ENCODE peak calls at places on chromosomes 3 and 15, in six cellular contexts. C, R, W, N, I and K are unnamed samples.

GRCh38 chr15:69568621-69569020 is 116.0 kb downstream of the RPLP1 start:
- DNase-seq in C (no peak), R (no peak), W (no peak), N (no peak), I (no peak), K (no peak)

GRCh38 chr3:146739203-146739671 is 134.1 kb upstream of the PLSCR5 start:
- DNase-seq in R (no peak), W (no peak), C (peak; percentile 37), I (no peak), N (no peak), K (no peak)

GRCh38 chr15:77027697-77028450 is 32.9 kb downstream of the PSTPIP1 start:
- DNase-seq in C (peak; percentile 68), I (peak; percentile 43), N (no peak), W (peak; percentile 22), R (peak; percentile 48), K (peak; percentile 16)

GRCh38 chr3:169658311-169658931 is 5.1 kb downstream of the MECOM start:
- DNase-seq in I (no peak), C (peak; percentile 58), W (no peak), N (no peak), R (no peak), K (no peak)

GRCh38 chr15:96296264-96296663 is 34.2 kb upstream of the NR2F2 start:
- DNase-seq in W (no peak), N (no peak), R (no peak), I (no peak), C (no peak), K (no peak)

GRCh38 chr3:89314454-89314853 is 207.0 kb downstream of the EPHA3 start:
- DNase-seq in R (no peak), N (peak; percentile 14), I (peak; percentile 84), C (no peak), W (no peak), K (no peak)

GRCh38 chr3:129567176-129567705 is 24.3 kb downstream of the H1-8 start:
- DNase-seq in W (peak; percentile 49), N (no peak), I (no peak), C (no peak), R (no peak), K (no peak)

GRCh38 chr15:73369073-73369694 is 426 bp upstream of the HCN4 start:
- DNase-seq in R (no peak), I (no peak), W (no peak), N (no peak), C (no peak), K (no peak)

GRCh38 chr15:70375586-70375985 is 277.9 kb upstream of the TLE3 start:
- DNase-seq in N (no peak), R (no peak), W (no peak), C (no peak), I (no peak), K (no peak)

GRCh38 chr3:197597335-197597734 is 41.6 kb upstream of the BDH1 start:
- DNase-seq in I (no peak), R (no peak), N (no peak), C (no peak), W (no peak), K (no peak)

GRCh38 chr3:82133070-82133606 is 371.7 kb upstream of the GBE1 start:
- DNase-seq in I (peak; percentile 64), N (peak; percentile 65), R (peak; percentile 52), C (peak; percentile 60), W (peak; percentile 28), K (peak; percentile 62)

GRCh38 chr3:30401971-30402370 is 204.4 kb upstream of the TGFBR2 start:
- DNase-seq in N (no peak), W (no peak), C (no peak), I (no peak), R (no peak), K (no peak)

GRCh38 chr3:141618511-141618910 is 119.6 kb upstream of the RNF7 start:
- DNase-seq in I (no peak), N (no peak), R (no peak), W (no peak), C (no peak), K (no peak)

GRCh38 chr15:39589193-39589814 is 8.4 kb downstream of the THBS1 start:
- DNase-seq in R (no peak), W (no peak), I (no peak), C (no peak), N (no peak), K (no peak)

GRCh38 chr3:175606650-175607318 is 747.6 kb downstream of the NAALADL2 start:
- DNase-seq in I (no peak), C (no peak), R (no peak), W (no peak), N (no peak), K (no peak)

GRCh38 chr15:50182233-50183013 is 427 bp downstream of the SLC27A2 start:
- DNase-seq in N (peak; percentile 61), I (peak; percentile 34), W (no peak), R (peak; percentile 61), C (no peak), K (no peak)

GRCh38 chr3:149781216-149781615 is 11.1 kb downstream of the ANKUB1 start:
- DNase-seq in W (no peak), I (no peak), N (no peak), R (no peak), C (no peak), K (no peak)

DNA sequence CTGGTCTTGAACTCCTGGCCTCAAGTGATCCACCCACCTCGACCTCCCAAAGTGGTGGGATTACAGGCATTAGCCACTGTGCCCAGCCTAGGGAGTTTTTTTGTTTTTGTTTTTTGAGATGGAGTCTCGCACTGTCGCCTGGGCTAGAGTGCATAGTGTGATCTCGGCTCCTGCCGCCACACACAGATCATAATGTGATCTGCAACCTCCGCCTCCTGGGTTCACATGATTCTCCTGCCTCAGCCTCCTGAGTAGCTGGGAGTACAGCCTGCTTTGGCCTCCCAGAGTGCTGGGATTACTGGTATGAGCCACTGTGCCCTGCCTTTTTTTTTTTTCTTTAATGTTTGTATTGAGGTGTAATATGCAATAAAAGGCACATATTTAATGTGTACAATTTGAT is 78.2 kb downstream of the SMAD3 start:
- DNase-seq in R (no peak), I (no peak), W (no peak), C (no peak), N (no peak), K (no peak)
- H3K4me1 ChIP-seq in R (peaks cover 84% of the 10 kb centered on the region), I (peaks cover 8% of the 10 kb centered on the region), W (peaks cover 44% of the 10 kb centered on the region), C (peaks cover 84% of the 10 kb centered on the region), N (peaks cover 100% of the 10 kb centered on the region), K (peaks cover 4% of the 10 kb centered on the region)

GRCh38 chr3:53194218-53195065 is 33.4 kb downstream of the PRKCD start:
- DNase-seq in N (no peak), C (peak; percentile 72), W (peak; percentile 51), I (peak; percentile 63), R (no peak), K (no peak)
- H3K4me1 ChIP-seq in N (peaks cover 15% of the 10 kb centered on the region), C (peaks cover 24% of the 10 kb centered on the region), W (peaks cover 12% of the 10 kb centered on the region), I (peaks cover 4% of the 10 kb centered on the region), R (peaks cover 27% of the 10 kb centered on the region), K (no peaks in the 10 kb centered on the region)

DNA sequence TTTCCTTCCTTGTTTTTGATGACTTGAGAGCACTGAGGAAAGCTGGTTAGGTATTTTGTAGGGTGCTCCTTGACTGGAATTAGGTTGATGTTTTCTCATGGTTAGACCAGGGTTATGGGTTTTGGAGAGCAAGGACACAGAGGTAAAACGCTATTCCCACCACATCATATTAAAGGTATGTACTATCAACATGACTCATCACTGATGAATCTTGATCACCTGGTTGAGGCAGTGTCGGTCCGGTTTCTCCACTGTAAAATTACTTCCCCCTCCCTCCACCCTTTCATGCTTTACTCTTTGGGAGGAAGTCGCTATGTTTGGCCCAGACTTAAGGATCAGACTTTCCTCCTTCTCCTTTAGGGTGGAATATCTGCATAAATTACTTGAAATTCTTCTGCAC is 201.6 kb downstream of the EDEM1 start:
- DNase-seq in I (peak; percentile 68), N (peak; percentile 20), C (no peak), W (no peak), R (no peak), K (no peak)
- H3K4me1 ChIP-seq in I (no peaks in the 10 kb centered on the region), N (peaks cover 7% of the 10 kb centered on the region), C (no peaks in the 10 kb centered on the region), W (no peaks in the 10 kb centered on the region), R (no peaks in the 10 kb centered on the region), K (no peaks in the 10 kb centered on the region)

DNA sequence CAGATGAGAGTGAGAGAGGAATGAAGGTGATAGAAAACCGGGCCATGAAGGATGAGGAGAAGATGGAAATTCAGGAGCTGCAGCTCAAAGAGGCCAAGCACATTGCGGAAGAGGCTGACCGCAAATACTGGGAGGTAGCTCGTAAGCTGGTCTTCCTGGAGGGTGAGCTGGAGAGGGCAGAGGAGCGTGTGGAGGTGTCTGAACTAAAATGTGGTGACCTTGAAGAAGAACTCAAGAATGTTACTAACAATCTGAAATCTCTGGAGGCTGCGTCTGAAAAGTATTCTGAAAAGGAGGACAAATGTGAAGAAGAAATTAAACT is 88.9 kb downstream of the EOMES start:
- DNase-seq in N (no peak), C (no peak), R (no peak), W (no peak), I (peak; percentile 5), K (no peak)
- H3K4me1 ChIP-seq in N (peaks cover 36% of the 10 kb centered on the region), C (peaks cover 4% of the 10 kb centered on the region), R (peaks cover 8% of the 10 kb centered on the region), W (no peaks in the 10 kb centered on the region), I (no peaks in the 10 kb centered on the region), K (no peaks in the 10 kb centered on the region)

DNA sequence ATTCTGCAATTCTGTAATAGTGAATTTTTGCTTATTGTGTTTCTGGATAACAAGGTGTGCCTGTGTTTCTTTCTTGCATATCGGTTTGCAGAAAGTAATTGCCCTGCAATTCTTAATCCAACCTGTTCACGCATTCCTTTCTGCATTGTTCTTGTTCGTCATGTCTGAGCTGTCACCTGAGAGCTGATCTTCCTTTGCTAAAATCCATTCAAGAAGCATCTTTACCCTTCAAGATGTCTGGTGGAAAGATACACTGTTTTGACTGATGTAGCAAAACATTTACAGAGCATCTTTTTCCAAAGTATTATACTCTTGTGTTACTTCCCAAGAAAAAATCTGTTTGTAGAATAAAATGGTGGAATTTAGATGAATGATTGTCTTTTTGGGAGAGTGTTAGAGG is 159.0 kb upstream of the WNT5A start:
- DNase-seq in N (no peak), R (no peak), W (no peak), C (no peak), I (no peak), K (no peak)
- H3K4me1 ChIP-seq in N (no peaks in the 10 kb centered on the region), R (no peaks in the 10 kb centered on the region), W (no peaks in the 10 kb centered on the region), C (no peaks in the 10 kb centered on the region), I (peaks cover 3% of the 10 kb centered on the region), K (no peaks in the 10 kb centered on the region)